ENCODE peak calls at places on chromosomes 4 and X, in seven cellular contexts. S is epithelial cell of esophagus, N is MCF 10A, H is right atrium auricular region, X is Peyer's patch, R is AG04450, F is tibial artery. E is an unnamed sample.

GRCh38 chr4:175678451-175678850 is 133.6 kb downstream of the GPM6A start:
- DNase-seq in S (no peak), N (no peak), H (no peak), X (no peak), R (no peak), F (no peak), E (no peak)

GRCh38 chrX:48800574-48801280 is 1.1 kb upstream of the HDAC6 start:
- DNase-seq in S (no peak), N (no peak), H (no peak), X (no peak), R (no peak), F (no peak), E (no peak)

GRCh38 chr4:37994569-37994968 is 34.4 kb downstream of the PTTG2 start:
- DNase-seq in S (no peak), N (no peak), H (no peak), X (no peak), R (no peak), F (no peak), E (no peak)

GRCh38 chr4:113141901-113142346 is 92.5 kb downstream of the ANK2 start:
- DNase-seq in S (no peak), N (no peak), H (no peak), X (no peak), R (no peak), F (no peak), E (peak)

GRCh38 chrX:125131146-125131545 is 188.5 kb upstream of the TEX13C start:
- DNase-seq in S (peak), N (peak), H (no peak), X (no peak), R (no peak), F (no peak), E (no peak)

GRCh38 chr4:74632634-74633033 is 161.7 kb downstream of the BTC start:
- DNase-seq in S (peak), N (peak), H (no peak), X (no peak), R (peak), F (peak), E (peak)

GRCh38 chrX:9656277-9656676 is 109.4 kb downstream of the GPR143 start:
- DNase-seq in S (no peak), N (no peak), H (no peak), X (no peak), R (no peak), F (no peak), E (no peak)

GRCh38 chrX:109537324-109537665 is 651 bp downstream of the NXT2 start:
- DNase-seq in S (peak), N (peak), H (peak), X (no peak), R (peak), F (no peak), E (peak)

GRCh38 chrX:153333271-153333670 is 682 bp upstream of the ZNF275 start:
- DNase-seq in S (peak), N (peak), H (no peak), X (no peak), R (no peak), F (no peak), E (peak)

GRCh38 chr4:128220286-128221235 is 67.1 kb downstream of the PGRMC2 start:
- DNase-seq in S (peak), N (peak), H (no peak), X (no peak), R (peak), F (no peak), E (peak)

GRCh38 chr4:183438458-183439113 is 5.8 kb upstream of the CDKN2AIP start:
- DNase-seq in S (peak), N (peak), H (no peak), X (no peak), R (peak), F (no peak), E (peak)

GRCh38 chr4:110400071-110400470 is 75.9 kb upstream of the ENPEP start:
- DNase-seq in S (no peak), N (no peak), H (no peak), X (no peak), R (no peak), F (no peak), E (no peak)

GRCh38 chr4:110395416-110395815 is 80.5 kb upstream of the ENPEP start:
- DNase-seq in S (no peak), N (no peak), H (no peak), X (no peak), R (no peak), F (no peak), E (no peak)

GRCh38 chr4:110396963-110397362 is 79.0 kb upstream of the ENPEP start:
- DNase-seq in S (no peak), N (no peak), H (no peak), X (no peak), R (no peak), F (no peak), E (no peak)

DNA sequence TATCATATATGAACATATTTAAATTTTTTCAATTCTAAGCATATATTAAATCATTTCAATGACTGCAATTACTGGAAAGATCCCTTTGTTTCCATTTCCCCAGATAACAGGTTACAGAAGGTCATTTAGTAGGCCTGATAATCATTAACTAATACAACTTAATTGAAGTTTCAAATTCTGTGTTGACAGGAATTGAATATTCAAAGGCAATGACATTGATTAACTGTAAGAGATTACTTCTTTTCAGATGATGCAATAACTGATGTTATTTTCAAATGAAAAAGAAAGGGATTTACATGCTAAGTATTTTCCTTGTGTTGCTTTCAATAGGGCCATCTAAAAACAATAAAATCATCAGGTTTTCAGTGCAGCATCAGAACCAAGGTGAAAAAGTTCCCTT is 81.1 kb upstream of the ENPEP start:
- DNase-seq in S (no peak), N (no peak), H (no peak), X (no peak), R (no peak), F (no peak), E (no peak)
- TF ChIP-seq CTCF in S (no peak), N (no peak), H (no peak), X (no peak), R (no peak), F (no peak), E (no peak)

DNA sequence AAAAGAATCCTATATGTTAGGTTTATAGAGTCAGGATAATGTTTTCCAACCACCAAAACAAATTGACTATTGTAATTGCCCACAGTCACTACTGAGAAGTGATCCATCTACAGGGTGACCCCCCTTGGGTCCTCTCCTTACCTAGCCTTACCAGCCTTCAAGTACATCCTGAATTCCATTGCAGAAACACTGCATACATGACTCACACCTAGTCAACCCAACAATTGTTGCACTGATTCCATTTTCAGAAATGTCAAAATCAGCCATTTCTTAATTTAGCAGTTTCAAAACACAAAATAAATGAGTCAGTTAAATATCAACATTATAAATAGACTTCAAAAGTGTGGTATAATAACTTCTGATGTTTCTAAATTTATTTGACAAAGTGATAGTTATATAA is 106.3 kb upstream of the TNIP3 start:
- DNase-seq in S (peak), N (peak), H (no peak), X (no peak), R (no peak), F (no peak), E (no peak)
- TF ChIP-seq CTCF in S (no peak), N (no peak), H (no peak), X (no peak), R (no peak), F (no peak), E (no peak)

GRCh38 chr4:123661080-123661737 is 264.6 kb downstream of the SPRY1 start:
- DNase-seq in S (peak), N (peak), H (no peak), X (no peak), R (no peak), F (no peak), E (peak)
- TF ChIP-seq CTCF in S (peak), N (peak), H (peak), X (peak), R (peak), F (peak), E (peak)

GRCh38 chrX:40082447-40083119 is 15.2 kb downstream of the BCOR start:
- DNase-seq in S (no peak), N (no peak), H (no peak), X (no peak), R (no peak), F (peak), E (no peak)

GRCh38 chrX:40083979-40084359 is 13.8 kb downstream of the BCOR start:
- DNase-seq in S (no peak), N (no peak), H (no peak), X (no peak), R (no peak), F (no peak), E (no peak)

GRCh38 chrX:40084471-40084870 is 13.3 kb downstream of the BCOR start:
- DNase-seq in S (no peak), N (no peak), H (no peak), X (no peak), R (no peak), F (no peak), E (no peak)

GRCh38 chrX:40081679-40082068 is 16.1 kb downstream of the BCOR start:
- DNase-seq in S (no peak), N (no peak), H (no peak), X (no peak), R (no peak), F (no peak), E (no peak)

GRCh38 chrX:40083120-40083978 is 14.4 kb downstream of the BCOR start:
- DNase-seq in S (no peak), N (no peak), H (no peak), X (no peak), R (no peak), F (no peak), E (no peak)
- TF ChIP-seq CTCF in S (no peak), N (no peak), H (no peak), X (no peak), R (no peak), F (no peak), E (peak)